ENCODE peak calls at places on chromosomes 2 and 18, in nine cellular contexts. H, T, Y, U, E, X, B, M and O are unnamed samples.

GRCh38 chr18:22171263-22171838 is 2.0 kb downstream of the GATA6 start:
- DNase-seq in X (no peak), U (no peak), Y (no peak), T (no peak), B (no peak), E (no peak), M (peak; percentile 42), H (no peak), O (no peak)

GRCh38 chr2:27494944-27495554 is at the start of gene FNDC4:
- DNase-seq in Y (no peak), E (no peak), B (no peak), U (no peak), M (peak; percentile 25), H (no peak), T (no peak), X (no peak), O (no peak)

GRCh38 chr18:26909599-26910290 is 44.2 kb upstream of the AQP4 start:
- DNase-seq in Y (no peak), H (no peak), B (no peak), E (no peak), M (no peak), U (no peak), T (no peak), X (no peak), O (no peak)

GRCh38 chr2:10039658-10040410 is 3.5 kb upstream of the KLF11 start:
- DNase-seq in H (no peak), E (no peak), B (no peak), X (peak; percentile 92), M (peak; percentile 78), Y (no peak), T (no peak), U (no peak), O (no peak)

GRCh38 chr2:215527738-215528137 is 91.9 kb upstream of the FN1 start:
- DNase-seq in E (peak; percentile 58), B (peak; percentile 87), X (no peak), T (no peak), M (no peak), H (no peak), Y (no peak), U (no peak), O (no peak)

GRCh38 chr2:127254386-127254981 is 34.4 kb upstream of the CYP27C1 start:
- DNase-seq in H (no peak), B (peak; percentile 10), U (no peak), E (no peak), X (no peak), Y (no peak), M (no peak), T (no peak), O (no peak)

GRCh38 chr2:74599676-74600075 is 45.2 kb downstream of the DOK1 start:
- DNase-seq in B (no peak), U (no peak), X (no peak), H (no peak), Y (no peak), T (no peak), M (no peak), E (no peak), O (no peak)

GRCh38 chr2:170461875-170462274 is 253.3 kb upstream of the SP5 start:
- DNase-seq in X (no peak), Y (no peak), U (no peak), T (no peak), H (no peak), B (no peak), E (no peak), M (no peak), O (no peak)

GRCh38 chr2:205688417-205689200 is 6.3 kb downstream of the NRP2 start:
- DNase-seq in Y (peak; percentile 58), B (peak; percentile 51), T (no peak), U (no peak), M (no peak), X (peak; percentile 74), H (no peak), E (no peak), O (no peak)

GRCh38 chr2:95699201-95699600 is 107.4 kb downstream of the TRIM43 start:
- DNase-seq in E (no peak), B (no peak), X (no peak), H (peak; percentile 60), Y (no peak), U (no peak), M (no peak), T (no peak), O (no peak)

GRCh38 chr2:226985227-226985946 is 149.5 kb downstream of the RHBDD1 start:
- DNase-seq in U (no peak), E (peak; percentile 66), H (no peak), T (no peak), X (peak; percentile 80), B (peak; percentile 83), Y (no peak), M (peak; percentile 38), O (no peak)

GRCh38 chr2:220275454-220275853 is 648.0 kb downstream of the SLC4A3 start:
- DNase-seq in Y (no peak), H (no peak), M (no peak), U (no peak), X (no peak), E (no peak), B (no peak), T (no peak), O (no peak)

GRCh38 chr2:40404500-40404899 is 47.4 kb downstream of the SLC8A1 start:
- DNase-seq in Y (no peak), B (no peak), X (no peak), H (no peak), U (no peak), T (no peak), E (no peak), M (no peak), O (no peak)

GRCh38 chr2:238695538-238695937 is 152.3 kb upstream of the TWIST2 start:
- DNase-seq in M (no peak), E (no peak), B (no peak), T (no peak), H (no peak), X (peak; percentile 46), U (no peak), Y (peak; percentile 44), O (no peak)

GRCh38 chr18:75625966-75626365 is 198.5 kb upstream of the SMIM21 start:
- DNase-seq in X (no peak), U (no peak), B (peak; percentile 5), E (no peak), M (no peak), H (no peak), Y (no peak), T (no peak), O (no peak)

GRCh38 chr2:23436346-23437099 is 51.5 kb downstream of the KLHL29 start:
- DNase-seq in B (peak; percentile 34), T (peak; percentile 8), H (peak; percentile 46), M (peak; percentile 5), U (no peak), E (no peak), X (peak; percentile 59), Y (no peak), O (no peak)

GRCh38 chr18:58051765-58052460 is 7.9 kb downstream of the NEDD4L start:
- DNase-seq in E (no peak), M (no peak), U (no peak), B (peak; percentile 24), H (no peak), T (no peak), Y (no peak), X (no peak), O (no peak)

GRCh38 chr18:48313803-48314202 is 95.4 kb downstream of the ZBTB7C start:
- DNase-seq in Y (no peak), T (no peak), H (no peak), U (no peak), X (no peak), B (no peak), E (no peak), M (no peak), O (no peak)

GRCh38 chr2:105712981-105713596 is 31.6 kb upstream of the NCK2 start:
- DNase-seq in E (no peak), H (no peak), Y (no peak), X (no peak), B (peak; percentile 19), U (no peak), M (no peak), T (no peak), O (no peak)

GRCh38 chr2:119267604-119268003 is 44.0 kb downstream of the STEAP3 start:
- DNase-seq in X (no peak), T (no peak), U (no peak), B (no peak), M (no peak), Y (no peak), E (no peak), H (no peak), O (no peak)

DNA sequence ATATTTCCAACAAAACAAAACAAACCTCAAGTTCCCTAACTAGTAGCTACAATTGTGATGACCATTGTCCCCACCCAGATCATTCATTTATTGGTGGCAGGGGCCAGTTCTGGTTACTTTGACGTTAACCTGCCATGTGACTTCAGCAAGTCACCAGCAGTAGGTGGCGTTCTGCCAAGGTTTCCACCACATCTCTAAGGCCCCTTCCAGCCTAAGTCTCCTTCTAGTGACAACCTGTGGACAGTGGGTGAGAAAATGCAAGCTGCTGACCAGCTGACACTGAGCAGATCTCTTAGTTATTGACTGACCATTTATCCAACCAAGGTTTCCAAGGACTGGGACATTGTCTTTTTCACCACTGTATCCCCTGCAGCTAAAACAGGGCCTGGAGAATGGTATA is 98.4 kb downstream of the GPR39 start:
- DNase-seq in H (no peak), B (no peak), T (no peak), Y (no peak), E (no peak), X (no peak), M (peak; percentile 81), U (no peak), O (no peak)
- TF ChIP-seq CTCF in H (no peak), B (no peak), T (no peak), Y (no peak), E (no peak), X (no peak), M (no peak), U (no peak), O (no peak)

GRCh38 chr2:38654495-38655381 is 11.2 kb upstream of the GALM start:
- DNase-seq in U (no peak), Y (peak; percentile 49), X (peak; percentile 70), M (no peak), B (no peak), E (no peak), T (no peak), H (no peak), O (no peak)
- H3K27ac ChIP-seq in U (no peak overlapping the region), Y (no peak overlapping the region), X (peak overlapping the region; percentile 78), M (no peak overlapping the region), B (no peak overlapping the region), E (no peak overlapping the region), T (no peak overlapping the region), H (peak overlapping the region; percentile 6), O (no peak overlapping the region)

DNA sequence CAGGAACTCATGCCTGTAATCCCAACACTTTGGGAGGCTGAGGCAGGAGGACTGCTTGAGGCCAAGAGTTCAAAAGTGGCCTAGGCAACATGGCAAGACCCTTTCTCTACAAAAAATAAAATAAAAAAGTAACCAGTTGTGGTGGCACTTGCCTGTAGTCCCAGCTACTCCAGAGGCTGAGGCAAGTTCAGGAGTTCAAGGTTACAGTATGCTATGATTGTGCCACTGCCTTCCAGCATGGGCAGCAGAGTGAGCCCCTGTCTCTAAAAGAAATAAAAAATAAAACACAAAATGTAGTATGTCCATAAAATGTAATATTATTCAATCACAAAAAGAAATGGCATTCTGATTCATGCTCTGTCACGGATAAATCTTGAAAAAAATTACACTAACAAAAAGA is 11.9 kb downstream of the INO80C start:
- DNase-seq in T (no peak), X (no peak), H (no peak), Y (no peak), B (no peak), U (no peak), M (no peak), E (no peak), O (no peak)
- TF ChIP-seq CTCF in T (no peak), X (no peak), H (no peak), Y (no peak), B (no peak), U (no peak), M (no peak), E (no peak), O (no peak)

GRCh38 chr2:3944071-3944470 is 240.7 kb downstream of the DCDC2C start:
- DNase-seq in U (no peak), M (no peak), X (no peak), H (no peak), E (no peak), Y (no peak), B (no peak), T (no peak), O (no peak)
- H3K27ac ChIP-seq in U (no peak overlapping the region), M (no peak overlapping the region), X (no peak overlapping the region), H (no peak overlapping the region), E (no peak overlapping the region), Y (no peak overlapping the region), B (no peak overlapping the region), T (no peak overlapping the region), O (no peak overlapping the region)